ENCODE peak calls at places on chromosomes 6 and 20, in six cellular contexts. P, O, J, M, F and C are unnamed samples.
A peak's percentile ranks its signal among the peaks of the same experiment; 100 is the strongest.

GRCh38 chr6:8608737-8609136 is 173.4 kb upstream of the SLC35B3 start:
- DNase-seq in M (no peak), J (no peak), F (no peak), P (no peak), O (no peak), C (no peak)

GRCh38 chr6:137261393-137262154 is 42.4 kb upstream of the IFNGR1 start:
- DNase-seq in J (no peak), P (no peak), O (no peak), F (no peak), M (no peak), C (peak; percentile 32)

GRCh38 chr6:160933256-160933655 is 58.3 kb upstream of the MAP3K4 start:
- DNase-seq in M (no peak), P (no peak), O (peak; percentile 28), J (no peak), F (no peak), C (no peak)

GRCh38 chr6:42025066-42025789 is 25.1 kb upstream of the TAF8 start:
- DNase-seq in P (no peak), O (no peak), J (peak; percentile 70), F (peak; percentile 90), M (no peak), C (peak; percentile 69)

GRCh38 chr6:81749704-81750103 is 2.8 kb downstream of the TENT5A start:
- DNase-seq in M (no peak), J (no peak), F (no peak), P (no peak), O (no peak), C (no peak)

GRCh38 chr6:114810468-114810867 is 467.6 kb upstream of the HS3ST5 start:
- DNase-seq in M (no peak), J (no peak), F (no peak), P (no peak), O (no peak), C (no peak)

GRCh38 chr6:167443098-167443680 is 118.3 kb downstream of the TTLL2 start:
- DNase-seq in O (no peak), P (no peak), J (no peak), F (no peak), M (no peak), C (no peak)

GRCh38 chr20:59817406-59817805 is 116.0 kb downstream of the SYCP2 start:
- DNase-seq in M (no peak), O (no peak), J (no peak), F (no peak), P (no peak), C (no peak)

GRCh38 chr6:16757332-16757731 is 3.9 kb downstream of the ATXN1 start:
- DNase-seq in P (no peak), O (no peak), J (no peak), M (no peak), F (no peak), C (no peak)

GRCh38 chr6:157596461-157596860 is 215.5 kb downstream of the ZDHHC14 start:
- DNase-seq in J (peak; percentile 13), O (no peak), P (no peak), M (peak; percentile 49), F (no peak), C (no peak)

GRCh38 chr20:58710481-58711265 is 18.1 kb downstream of the NPEPL1 start:
- DNase-seq in J (no peak), M (peak; percentile 67), F (peak; percentile 54), O (no peak), P (no peak), C (no peak)

GRCh38 chr6:122407712-122408111 is 8.3 kb downstream of the HSF2 start:
- DNase-seq in O (no peak), F (no peak), P (no peak), J (no peak), M (no peak), C (no peak)

GRCh38 chr6:108127056-108127455 is 38.8 kb upstream of the NR2E1 start:
- DNase-seq in M (no peak), P (no peak), J (no peak), O (no peak), F (no peak), C (no peak)

GRCh38 chr20:15619816-15620215 is 953.4 kb downstream of the KIF16B start:
- DNase-seq in P (no peak), J (no peak), F (no peak), O (no peak), M (no peak), C (no peak)

GRCh38 chr6:137813308-137813707 is 53.8 kb upstream of the TNFAIP3 start:
- DNase-seq in P (no peak), J (no peak), M (no peak), O (no peak), F (no peak), C (no peak)

GRCh38 chr6:5084787-5085637 is at the start of gene PPP1R3G:
- DNase-seq in O (peak; percentile 69), J (peak; percentile 89), F (peak; percentile 79), P (no peak), M (peak; percentile 93), C (peak; percentile 82)

GRCh38 chr20:43667341-43668132 is 623 bp downstream of the MYBL2 start:
- DNase-seq in O (no peak), M (no peak), P (no peak), J (peak; percentile 64), F (peak; percentile 83), C (peak; percentile 50)

GRCh38 chr6:163398796-163399195 is 15.7 kb upstream of the QKI start:
- DNase-seq in O (peak; percentile 46), J (no peak), M (no peak), P (no peak), F (no peak), C (no peak)

GRCh38 chr6:143098054-143098673 is 37.5 kb downstream of the AIG1 start:
- DNase-seq in P (no peak), F (no peak), M (no peak), J (no peak), O (no peak), C (peak; percentile 23)

GRCh38 chr20:4026093-4026601 is 10.8 kb upstream of the RNF24 start:
- DNase-seq in F (no peak), P (no peak), J (no peak), M (no peak), O (no peak), C (no peak)
- TF ChIP-seq CTCF in F (no peak), P (no peak), J (peak; percentile 11), M (no peak), O (peak; percentile 55), C (no peak)

GRCh38 chr6:7523922-7524321 is 17.5 kb upstream of the DSP start:
- DNase-seq in F (no peak), J (no peak), O (no peak), M (no peak), P (no peak), C (no peak)
- TF ChIP-seq CTCF in F (no peak), J (no peak), O (no peak), M (no peak), P (no peak), C (no peak)

GRCh38 chr6:12291785-12292604 is 1.8 kb downstream of the EDN1 start:
- DNase-seq in P (no peak), O (no peak), F (peak; percentile 71), M (no peak), J (peak; percentile 67), C (peak; percentile 54)
- TF ChIP-seq CTCF in P (no peak), O (peak; percentile 47), F (no peak), M (no peak), J (no peak), C (peak; percentile 28)

GRCh38 chr6:51934098-51934497 is 153.3 kb downstream of the PKHD1 start:
- DNase-seq in F (no peak), M (no peak), P (no peak), J (no peak), O (no peak), C (peak; percentile 35)
- TF ChIP-seq CTCF in F (no peak), M (no peak), P (no peak), J (no peak), O (no peak), C (peak; percentile 41)

GRCh38 chr20:13900506-13900905 is 89.9 kb downstream of the SEL1L2 start:
- DNase-seq in M (no peak), F (no peak), O (no peak), P (no peak), J (no peak), C (no peak)

GRCh38 chr20:13898012-13898612 is 92.3 kb downstream of the SEL1L2 start:
- DNase-seq in F (no peak), M (no peak), P (no peak), J (no peak), O (no peak), C (no peak)
- TF ChIP-seq CTCF in F (no peak), M (no peak), P (no peak), J (no peak), O (no peak), C (no peak)

GRCh38 chr6:144551339-144551738 is 266.2 kb downstream of the UTRN start:
- DNase-seq in J (no peak), O (no peak), P (no peak), F (no peak), M (no peak), C (no peak)
- TF ChIP-seq CTCF in J (no peak), O (no peak), P (no peak), F (no peak), M (no peak), C (no peak)

GRCh38 chr6:84428300-84428907 is 201.0 kb upstream of the CEP162 start:
- DNase-seq in M (no peak), J (no peak), P (no peak), F (no peak), O (peak; percentile 49), C (peak; percentile 25)
- TF ChIP-seq CTCF in M (no peak), J (peak; percentile 48), P (no peak), F (no peak), O (peak; percentile 63), C (peak; percentile 50)

DNA sequence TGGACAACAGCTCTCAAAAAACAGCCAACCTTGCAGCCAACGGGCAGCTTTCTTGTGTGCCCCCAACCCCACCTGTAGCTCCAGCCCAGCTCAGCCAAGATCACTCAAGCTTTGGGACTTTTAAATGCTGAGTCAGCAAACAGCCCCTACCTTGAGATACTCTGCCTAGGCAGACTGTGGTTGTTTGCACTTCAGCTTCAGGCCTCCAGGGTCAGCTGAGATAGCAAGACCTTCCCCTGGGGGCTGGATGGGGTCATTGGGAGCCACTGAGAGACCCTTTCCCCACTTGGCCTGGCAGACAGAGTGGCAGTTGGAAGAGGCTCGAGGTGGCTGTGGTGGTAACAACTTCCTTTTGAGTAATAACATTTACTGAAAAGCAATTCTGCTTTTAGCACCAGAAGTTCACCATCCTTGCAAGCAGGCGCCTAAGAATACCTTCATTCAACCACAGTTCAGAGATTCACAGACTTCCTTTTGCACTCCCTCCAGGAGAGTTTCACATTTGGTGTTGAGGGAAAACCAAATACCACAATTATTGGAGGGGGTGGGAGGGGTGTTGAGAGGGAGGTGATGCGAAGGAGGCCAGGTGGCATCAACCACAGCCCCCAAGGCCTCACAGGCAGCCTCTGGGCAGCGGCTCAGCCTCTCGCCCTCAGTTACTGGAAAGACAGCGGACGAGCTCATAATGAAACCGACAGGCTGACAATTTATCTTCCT is 148.0 kb downstream of the CEBPB start:
- DNase-seq in J (no peak), P (no peak), M (peak; percentile 86), O (no peak), F (peak; percentile 78), C (peak; percentile 84)
- TF ChIP-seq CTCF in J (no peak), P (no peak), M (no peak), O (no peak), F (no peak), C (no peak)